ENCODE peak calls at places on chromosome X, in ten cellular contexts. R is right cardiac atrium, P is left cardiac atrium, Z is immature natural killer cell, O is Caki2, I is endothelial cell, V is AG09319, T is ACHN, G is choroid plexus epithelial cell, Q is RWPE1. D is an unnamed sample.

GRCh38 chrX:48966796-48967579 is 4.7 kb downstream of the KCND1 start:
- DNase-seq in P (no peak), V (no peak), Q (no peak), Z (no peak), I (no peak), O (peak; percentile 25), R (no peak), G (peak; percentile 53), T (peak; percentile 66), D (no peak)

GRCh38 chrX:9339603-9340569 is 125.0 kb upstream of the TBL1X start:
- DNase-seq in O (no peak), T (no peak), P (peak; percentile 43), G (no peak), Q (no peak), R (peak; percentile 81), I (no peak), V (no peak), Z (peak; percentile 36), D (no peak)

GRCh38 chrX:104922206-104922621 is 298.3 kb downstream of the TEX13A start:
- DNase-seq in P (peak; percentile 61), Q (peak; percentile 27), R (peak; percentile 65), G (peak; percentile 71), Z (peak; percentile 71), O (peak; percentile 46), T (peak; percentile 61), V (peak; percentile 19), I (peak; percentile 69), D (peak; percentile 74)

GRCh38 chrX:17081969-17082368 is 135.5 kb downstream of the REPS2 start:
- DNase-seq in T (no peak), I (no peak), O (no peak), G (no peak), Q (no peak), V (no peak), P (no peak), R (no peak), Z (no peak), D (no peak)

GRCh38 chrX:13131511-13132137 is 87.2 kb upstream of the FAM9C start:
- DNase-seq in P (no peak), R (no peak), Q (no peak), O (no peak), Z (peak; percentile 68), T (no peak), I (no peak), G (peak; percentile 67), V (no peak), D (no peak)

GRCh38 chrX:102558607-102559006 is 40.7 kb upstream of the ARMCX5 start:
- DNase-seq in V (no peak), P (no peak), T (no peak), Q (no peak), Z (no peak), I (no peak), R (no peak), G (no peak), O (no peak), D (no peak)

GRCh38 chrX:45524296-45524695 is 323.6 kb upstream of the DIPK2B start:
- DNase-seq in Q (no peak), Z (no peak), G (no peak), T (no peak), I (no peak), P (no peak), V (no peak), O (no peak), R (no peak), D (no peak)

GRCh38 chrX:2177541-2177940 is 323.2 kb downstream of the DHRSX start:
- DNase-seq in Q (no peak), G (no peak), P (no peak), I (no peak), T (no peak), Z (no peak), R (no peak), O (no peak), V (no peak), D (no peak)

GRCh38 chrX:103831803-103832544 is at the start of gene RAB9B:
- DNase-seq in P (peak; percentile 76), I (peak; percentile 32), R (peak; percentile 90), O (peak; percentile 51), G (peak; percentile 52), T (peak; percentile 46), V (no peak), Q (peak; percentile 1), Z (peak; percentile 42), D (peak; percentile 39)

GRCh38 chrX:130975947-130976346 is 72.9 kb upstream of the ENOX2 start:
- DNase-seq in P (no peak), Z (peak; percentile 16), R (no peak), I (peak; percentile 28), T (peak; percentile 54), V (no peak), G (peak; percentile 69), Q (peak; percentile 20), O (peak; percentile 18), D (peak; percentile 2)

GRCh38 chrX:74325130-74326059 is 21.4 kb downstream of the ZCCHC13 start:
- DNase-seq in P (no peak), R (no peak), G (no peak), T (no peak), V (no peak), Q (no peak), O (no peak), I (peak; percentile 7), Z (no peak), D (peak; percentile 92)

GRCh38 chrX:9370888-9371287 is 94.0 kb upstream of the TBL1X start:
- DNase-seq in O (no peak), P (no peak), Z (no peak), I (no peak), G (no peak), V (no peak), T (peak; percentile 5), R (peak; percentile 61), Q (no peak), D (no peak)

GRCh38 chrX:45900751-45901150 is 644.5 kb downstream of the ZNF674 start:
- DNase-seq in R (no peak), Q (no peak), I (no peak), V (no peak), T (no peak), G (peak; percentile 84), P (no peak), Z (no peak), O (no peak), D (no peak)

GRCh38 chrX:26649534-26649933 is 433.6 kb downstream of the MAGEB5 start:
- DNase-seq in T (peak; percentile 33), Z (peak; percentile 4), O (no peak), Q (no peak), P (no peak), V (no peak), R (no peak), I (no peak), G (peak; percentile 41), D (peak; percentile 8)

GRCh38 chrX:47143894-47144625 is 442 bp downstream of the NDUFB11 start:
- DNase-seq in T (peak; percentile 15), R (peak; percentile 65), O (no peak), P (peak; percentile 39), G (peak; percentile 33), Z (no peak), I (peak; percentile 8), V (no peak), Q (peak; percentile 55), D (no peak)

GRCh38 chrX:74537011-74537390 is 77.4 kb downstream of the RLIM start:
- DNase-seq in I (peak; percentile 5), T (no peak), Q (no peak), O (no peak), Z (no peak), R (peak; percentile 71), P (peak; percentile 48), G (peak; percentile 71), V (no peak), D (peak; percentile 15)

GRCh38 chrX:72094894-72095293 is 36.8 kb downstream of the RTL5 start:
- DNase-seq in P (peak; percentile 71), I (peak; percentile 54), G (peak; percentile 52), O (no peak), Z (peak; percentile 81), T (no peak), V (no peak), Q (no peak), R (peak; percentile 79), D (no peak)

GRCh38 chrX:103175944-103176753 is 38.8 kb upstream of the BEX4 start:
- DNase-seq in Q (peak; percentile 28), I (peak; percentile 59), Z (peak; percentile 29), P (peak; percentile 58), R (peak; percentile 79), T (peak; percentile 22), V (peak; percentile 11), O (peak; percentile 33), G (peak; percentile 67), D (no peak)

GRCh38 chrX:29841750-29842149 is 373.6 kb upstream of the MAGEB2 start:
- DNase-seq in V (no peak), Q (no peak), R (no peak), T (no peak), Z (no peak), O (no peak), I (no peak), G (peak; percentile 33), P (no peak), D (no peak)

GRCh38 chrX:48573690-48574269 is 504 bp upstream of the RBM3 start:
- DNase-seq in I (no peak), O (no peak), V (no peak), T (no peak), R (peak; percentile 76), Z (peak; percentile 73), Q (no peak), P (peak; percentile 79), G (peak; percentile 52), D (no peak)

GRCh38 chrX:12595746-12596145 is 195.5 kb upstream of the PRPS2 start:
- DNase-seq in V (no peak), Q (no peak), P (no peak), G (no peak), I (no peak), T (no peak), O (no peak), R (no peak), Z (no peak), D (no peak)

GRCh38 chrX:81202413-81202794 is 502 bp downstream of the SH3BGRL start:
- DNase-seq in R (no peak), T (peak; percentile 6), V (no peak), O (no peak), P (no peak), Q (no peak), Z (peak; percentile 14), I (no peak), G (peak; percentile 17), D (no peak)

GRCh38 chrX:20372533-20372932 is 105.8 kb upstream of the RPS6KA3 start:
- DNase-seq in V (no peak), P (no peak), I (no peak), R (no peak), Q (peak; percentile 18), Z (no peak), O (peak; percentile 18), G (peak; percentile 51), T (no peak), D (no peak)

GRCh38 chrX:34654939-34655338 is 2.1 kb downstream of the TMEM47 start:
- DNase-seq in R (no peak), I (no peak), O (no peak), P (no peak), V (no peak), T (peak; percentile 2), G (peak; percentile 24), Q (no peak), Z (no peak), D (no peak)

D was measured in NT2/D1.